ENCODE peak calls at places on chromosomes 16 and 17, in nine cellular contexts. P is right atrium auricular region, S is cardiac muscle cell, J is small intestine, W is keratinocyte, B is sigmoid colon, E is iPS DF 6.9, K is osteoblast, M is dorsolateral prefrontal cortex. C is an unnamed sample. For H3K27me3, the result is how much of the 10 kb centered on the place peaks cover.

GRCh38 chr16:50718061-50718760 is 23.7 kb upstream of the CYLD start:
- DNase-seq in P (no peak), S (no peak), J (no peak), W (no peak), B (peak), E (no peak), K (no peak), M (no peak), C (no peak)

GRCh38 chr17:66441012-66441703 is 138.7 kb downstream of the PRKCA start:
- DNase-seq in P (no peak), S (no peak), J (no peak), W (peak), B (no peak), E (no peak), K (no peak), M (no peak), C (no peak)

GRCh38 chr17:58210922-58211321 is 8.1 kb downstream of the MKS1 start:
- DNase-seq in P (no peak), S (no peak), J (no peak), W (no peak), B (no peak), E (no peak), K (no peak), M (no peak), C (peak)

GRCh38 chr16:86995456-86995855 is 321.7 kb downstream of the C16orf95 start:
- DNase-seq in P (no peak), S (no peak), J (no peak), W (no peak), B (peak), E (no peak), K (peak), M (no peak), C (no peak)

GRCh38 chr17:2138318-2138717 is 83.4 kb downstream of the HIC1 start:
- DNase-seq in P (no peak), S (peak), J (peak), W (no peak), B (no peak), E (no peak), K (no peak), M (no peak), C (no peak)

GRCh38 chr17:49821466-49821865 is 26.4 kb downstream of the TAC4 start:
- DNase-seq in P (no peak), S (no peak), J (no peak), W (no peak), B (no peak), E (no peak), K (no peak), M (no peak), C (no peak)

GRCh38 chr17:8479431-8479947 is 43.8 kb downstream of the NDEL1 start:
- DNase-seq in P (no peak), S (no peak), J (no peak), W (no peak), B (peak), E (no peak), K (peak), M (peak), C (peak)

GRCh38 chr16:29806641-29807425 is 504 bp downstream of the MAZ start:
- DNase-seq in P (no peak), S (peak), J (no peak), W (no peak), B (peak), E (no peak), K (peak), M (peak), C (peak)

GRCh38 chr16:89476811-89477261 is 13.5 kb downstream of the ANKRD11 start:
- DNase-seq in P (no peak), S (no peak), J (no peak), W (no peak), B (no peak), E (no peak), K (no peak), M (no peak), C (no peak)

GRCh38 chr16:25140459-25140858 is 28.9 kb downstream of the LCMT1 start:
- DNase-seq in P (no peak), S (no peak), J (no peak), W (no peak), B (no peak), E (no peak), K (no peak), M (no peak), C (no peak)

GRCh38 chr16:1378804-1379053 is 27.0 kb downstream of the GNPTG start:
- DNase-seq in P (no peak), S (no peak), J (no peak), W (no peak), B (no peak), E (no peak), K (no peak), M (no peak), C (no peak)
- H3K4me3 ChIP-seq in P (peak), S (peak), J (peak), W (peak), B (peak), E (peak), K (peak), M (peak), C (peak)

GRCh38 chr17:74186498-74186897 is 17.0 kb upstream of the RPL38 start:
- DNase-seq in P (no peak), S (no peak), J (no peak), W (no peak), B (no peak), E (no peak), K (no peak), M (no peak), C (no peak)
- H3K27me3 ChIP-seq in P (under half), S (under half), J (under half), W (under half), B (under half), E (under half), K (under half), M (under half), C (under half)

DNA sequence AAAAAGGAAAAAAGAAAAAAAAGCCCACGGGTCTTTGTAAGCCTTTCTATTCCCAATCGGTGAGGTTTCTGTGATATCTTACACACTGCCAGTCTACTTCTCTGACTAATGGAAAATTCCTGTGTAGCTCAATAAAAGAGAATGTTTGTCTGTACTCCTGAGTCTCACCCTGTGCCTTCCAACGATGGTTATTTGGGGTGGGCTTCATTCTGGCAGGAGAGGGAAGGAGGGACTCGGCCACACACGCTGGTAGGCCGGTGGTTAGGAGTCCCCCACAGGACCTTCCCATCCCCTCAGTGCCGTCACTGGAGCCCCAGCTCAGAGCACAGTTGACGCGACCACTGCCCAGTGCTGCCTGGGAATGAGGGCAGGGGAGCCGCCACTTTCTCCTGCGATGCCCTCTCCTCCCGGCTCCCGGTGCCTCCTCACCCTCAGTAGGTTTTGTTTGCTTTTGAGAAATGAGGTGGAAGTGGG is 68.0 kb downstream of the AMFR start:
- DNase-seq in P (peak), S (no peak), J (peak), W (no peak), B (peak), E (no peak), K (peak), M (no peak), C (peak)
- H3K4me3 ChIP-seq in P (no peak), S (no peak), J (peak), W (no peak), B (peak), E (no peak), K (peak), M (no peak), C (no peak)

DNA sequence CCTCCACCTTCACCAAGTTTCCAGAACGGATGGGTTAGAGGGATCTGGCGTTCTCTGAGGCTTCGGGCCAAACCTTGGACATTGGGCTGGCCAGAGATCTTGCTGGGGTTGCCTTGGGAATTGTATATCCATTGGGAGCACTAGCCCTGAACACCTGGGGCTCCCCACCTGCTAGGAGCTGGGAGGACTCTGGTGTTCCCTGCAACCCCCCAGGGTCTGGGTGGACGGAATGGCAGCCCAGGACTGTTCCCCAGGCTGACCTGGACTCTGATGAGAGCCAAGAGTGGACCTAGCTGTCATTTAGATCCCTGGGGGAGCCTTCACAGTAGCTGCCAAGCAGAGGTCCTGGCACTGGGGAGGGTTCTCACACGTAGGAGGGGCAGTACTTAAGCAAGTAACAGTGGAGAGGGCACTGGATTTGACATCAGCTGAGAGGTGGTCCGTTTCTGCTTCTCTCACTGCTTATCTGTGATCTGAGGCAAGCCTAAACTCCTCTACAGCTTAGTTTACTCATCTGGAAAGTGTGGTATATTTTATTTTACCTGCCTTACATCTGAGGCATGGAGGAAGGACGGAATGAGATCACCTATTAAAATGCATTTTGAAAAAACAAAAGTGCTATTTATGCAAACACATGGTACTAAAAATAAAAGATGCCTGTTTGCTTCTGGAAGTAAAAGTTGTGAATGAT is 11.7 kb downstream of the SOCS3 start:
- DNase-seq in P (no peak), S (no peak), J (no peak), W (no peak), B (no peak), E (no peak), K (peak), M (no peak), C (no peak)
- H3K27me3 ChIP-seq in P (under half), S (under half), J (under half), W (under half), B (under half), E (under half), K (under half), M (under half), C (under half)

GRCh38 chr16:81796585-81797346 is 17.7 kb downstream of the PLCG2 start:
- DNase-seq in P (no peak), S (no peak), J (no peak), W (peak), B (no peak), E (no peak), K (no peak), M (peak), C (no peak)
- H3K4me3 ChIP-seq in P (no peak), S (no peak), J (no peak), W (no peak), B (no peak), E (no peak), K (no peak), M (no peak), C (no peak)

DNA sequence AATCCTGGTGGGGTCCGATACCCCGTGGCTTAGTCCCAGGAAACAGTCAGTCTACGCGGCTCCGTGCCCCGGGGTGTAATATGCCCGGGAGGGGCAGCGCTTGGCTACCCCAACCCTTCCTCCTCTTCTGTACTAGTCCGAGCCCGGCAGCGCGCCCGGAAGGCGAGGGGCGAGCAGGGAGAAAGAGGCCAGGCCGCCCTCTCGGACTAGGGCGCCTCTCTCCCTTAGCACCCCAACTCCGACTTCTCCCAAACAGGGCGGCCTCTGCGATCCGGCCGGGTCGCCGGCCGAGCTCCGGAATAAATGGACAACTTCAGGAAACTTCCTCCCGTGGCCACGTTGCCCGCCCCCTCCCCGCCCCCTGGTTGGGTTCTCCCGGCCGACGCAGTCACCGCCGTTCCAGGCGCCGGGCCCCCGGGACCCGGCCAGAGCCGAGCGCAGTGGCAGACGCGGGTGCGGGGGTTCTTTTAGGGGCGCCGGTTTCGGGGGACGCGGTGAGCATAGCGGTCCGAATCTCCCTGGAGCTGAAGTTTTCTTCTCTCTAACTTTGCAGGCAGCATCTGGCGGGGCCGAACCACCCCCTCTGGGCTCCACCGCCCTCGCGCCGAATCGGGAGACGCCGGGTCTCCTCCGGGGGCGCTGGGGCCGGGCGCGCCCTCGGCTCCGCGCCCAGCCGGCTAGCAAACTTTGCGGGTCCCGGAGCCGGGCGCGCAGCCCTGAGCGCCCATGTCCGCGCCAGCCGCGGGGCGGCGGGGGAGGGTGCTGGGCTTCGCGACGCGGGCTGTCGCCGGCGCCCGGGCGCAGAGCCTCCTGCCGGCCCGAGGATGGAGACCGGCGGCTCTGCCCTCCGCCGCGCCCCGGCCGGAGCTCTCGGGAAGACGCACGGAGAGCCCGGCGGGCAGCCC is at the start of gene SDK2:
- DNase-seq in P (no peak), S (peak), J (no peak), W (no peak), B (no peak), E (no peak), K (no peak), M (no peak), C (peak)
- H3K27me3 ChIP-seq in P (under half), S (under half), J (under half), W (under half), B (under half), E (under half), K (half or more), M (under half), C (half or more)

DNA sequence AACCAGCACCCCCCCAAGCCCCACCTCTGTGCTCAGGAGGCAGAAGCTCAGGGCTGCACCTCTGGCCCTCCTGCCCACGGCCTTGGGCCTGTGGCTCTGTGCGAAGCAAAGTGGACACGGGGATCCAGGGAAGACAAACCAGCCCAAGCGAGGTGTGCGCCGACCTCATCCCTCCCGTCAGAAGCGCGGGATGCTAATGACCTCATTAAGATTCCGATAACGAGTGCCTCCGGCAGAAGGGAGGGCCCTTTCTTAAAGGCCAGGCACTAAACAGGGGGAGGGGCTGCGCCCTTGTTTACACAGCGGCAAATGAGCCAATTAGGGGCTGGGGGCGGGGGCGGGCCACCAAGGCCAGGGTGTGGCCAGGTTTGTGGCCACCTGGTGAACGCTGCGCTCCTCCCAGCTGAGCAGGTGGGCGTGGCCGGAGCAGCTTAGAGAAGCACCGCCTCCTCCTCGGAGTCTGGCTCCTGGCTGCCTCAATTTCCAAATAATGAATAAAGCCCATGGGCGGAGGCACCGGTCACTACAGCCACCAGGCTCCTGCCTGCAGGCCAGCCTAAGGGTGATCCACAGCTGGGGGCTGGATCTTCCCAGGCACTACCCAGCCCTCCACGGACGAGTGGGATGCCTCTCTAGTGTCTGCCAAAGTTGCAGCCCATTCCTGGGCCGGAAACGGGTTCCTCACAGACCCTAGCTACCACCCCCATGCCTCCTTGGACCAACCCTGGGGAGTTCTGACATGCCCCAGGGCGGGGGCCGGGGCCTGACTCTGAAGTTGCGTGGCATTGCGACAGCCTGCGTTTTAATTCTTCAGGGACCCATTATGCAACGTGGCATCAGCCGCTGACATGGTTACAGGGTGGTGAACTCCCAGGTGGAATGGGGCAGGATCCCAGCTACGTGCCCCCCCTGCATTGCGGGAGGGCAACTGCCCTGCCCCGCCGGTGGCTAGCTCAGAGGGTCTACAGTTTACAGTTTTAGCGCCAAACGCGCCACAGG is 3.0 kb downstream of the CBX4 start:
- DNase-seq in P (no peak), S (peak), J (peak), W (no peak), B (no peak), E (peak), K (peak), M (no peak), C (peak)
- H3K4me3 ChIP-seq in P (peak), S (no peak), J (peak), W (peak), B (no peak), E (no peak), K (peak), M (peak), C (peak)

GRCh38 chr17:79575229-79575628 is 35.6 kb downstream of the RBFOX3 start:
- DNase-seq in P (no peak), S (no peak), J (no peak), W (no peak), B (peak), E (no peak), K (peak), M (peak), C (no peak)
- H3K27me3 ChIP-seq in P (under half), S (under half), J (under half), W (under half), B (under half), E (under half), K (under half), M (under half), C (under half)

DNA sequence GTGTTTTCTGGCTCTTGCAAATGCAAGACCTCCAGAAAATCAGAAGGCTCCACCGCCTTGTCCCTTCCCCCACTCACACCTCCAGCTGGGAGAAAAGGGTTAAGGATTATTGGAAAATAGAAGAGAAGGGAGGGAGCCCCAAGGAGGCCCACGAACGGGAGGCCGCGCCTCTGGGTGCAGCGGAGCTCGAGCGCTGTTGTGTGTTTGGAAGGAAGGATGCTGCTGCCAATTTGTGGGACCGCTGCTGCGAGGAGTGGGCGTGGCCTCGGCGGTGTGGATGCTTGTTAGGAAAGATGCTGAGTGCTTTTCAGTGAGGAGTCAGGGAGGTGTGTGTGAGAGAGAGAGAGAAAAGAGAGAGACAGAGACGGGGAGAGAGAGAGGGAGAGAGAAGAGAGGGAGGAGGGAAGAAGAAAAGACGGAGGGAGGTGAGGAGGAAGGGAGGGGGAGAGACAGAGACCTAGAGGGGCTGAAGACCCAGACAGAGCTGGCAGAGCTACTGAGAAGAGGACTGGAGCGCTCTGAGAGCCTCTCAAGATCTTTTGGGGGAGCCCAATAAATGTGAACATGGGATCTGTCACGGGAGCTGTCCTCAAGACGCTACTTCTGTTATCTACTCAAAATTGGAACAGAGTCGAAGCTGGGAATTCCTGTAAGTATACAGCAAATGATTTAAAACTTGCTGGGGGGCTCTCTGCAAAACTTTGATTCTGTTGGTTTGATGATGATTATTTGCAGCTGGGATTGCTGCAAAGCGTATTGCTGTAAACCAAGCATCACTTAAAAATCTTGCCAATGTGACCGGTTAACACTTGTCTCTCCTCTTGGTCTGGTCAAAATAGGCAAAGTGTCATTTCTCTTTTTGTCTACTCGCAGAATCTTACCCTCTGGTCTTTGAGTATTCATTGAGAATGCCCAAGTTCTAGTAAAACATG is at the start of gene CNTNAP4:
- DNase-seq in P (no peak), S (no peak), J (no peak), W (no peak), B (peak), E (no peak), K (no peak), M (peak), C (peak)
- H3K4me3 ChIP-seq in P (no peak), S (no peak), J (no peak), W (no peak), B (no peak), E (no peak), K (no peak), M (peak), C (no peak)